ENCODE peak calls at places on chromosomes 2 and 18, in eight cellular contexts. U is GM23248, J is mesendoderm, Q is mammary epithelial cell, G is keratinocyte, O is body of pancreas, Y is ovary, R is neural progenitor cell. X is an unnamed sample.

GRCh38 chr2:12106440-12107080 is 360.1 kb downstream of the LPIN1 start:
- DNase-seq in U (peak), J (no peak), Q (peak), G (peak), O (peak), Y (peak), R (no peak), X (peak)

GRCh38 chr2:231272961-231273360 is 74.5 kb downstream of the ARMC9 start:
- DNase-seq in U (no peak), J (no peak), Q (no peak), G (no peak), O (no peak), Y (no peak), R (no peak), X (no peak)

GRCh38 chr2:47043891-47044239 is 111.2 kb downstream of the STPG4 start:
- DNase-seq in U (no peak), J (no peak), Q (no peak), G (no peak), O (no peak), Y (no peak), R (no peak), X (no peak)

GRCh38 chr2:72001937-72002690 is 145.5 kb downstream of the CYP26B1 start:
- DNase-seq in U (no peak), J (peak), Q (no peak), G (no peak), O (no peak), Y (no peak), R (no peak), X (no peak)

GRCh38 chr18:46166261-46166970 is 62.2 kb downstream of the HAUS1 start:
- DNase-seq in U (no peak), J (no peak), Q (no peak), G (no peak), O (no peak), Y (no peak), R (no peak), X (no peak)

GRCh38 chr2:3911891-3912455 is 208.6 kb downstream of the DCDC2C start:
- DNase-seq in U (no peak), J (no peak), Q (no peak), G (no peak), O (no peak), Y (no peak), R (peak), X (no peak)

GRCh38 chr18:12703096-12703567 is 290 bp downstream of the PSMG2 start:
- DNase-seq in U (no peak), J (no peak), Q (no peak), G (no peak), O (no peak), Y (no peak), R (no peak), X (no peak)

GRCh38 chr2:55992465-55992864 is 68.9 kb upstream of the EFEMP1 start:
- DNase-seq in U (peak), J (no peak), Q (peak), G (no peak), O (no peak), Y (no peak), R (no peak), X (peak)

GRCh38 chr18:73842795-73843394 is 304.7 kb downstream of the FBXO15 start:
- DNase-seq in U (peak), J (peak), Q (peak), G (no peak), O (peak), Y (no peak), R (peak), X (no peak)

GRCh38 chr2:86038291-86039081 is 67.2 kb downstream of the POLR1A start:
- DNase-seq in U (peak), J (no peak), Q (no peak), G (no peak), O (no peak), Y (peak), R (no peak), X (no peak)

GRCh38 chr2:86039178-86039962 is 66.3 kb downstream of the POLR1A start:
- DNase-seq in U (no peak), J (no peak), Q (no peak), G (no peak), O (no peak), Y (peak), R (no peak), X (no peak)

GRCh38 chr2:86036790-86037138 is 68.9 kb downstream of the POLR1A start:
- DNase-seq in U (no peak), J (no peak), Q (no peak), G (no peak), O (peak), Y (peak), R (no peak), X (no peak)

GRCh38 chr2:86037141-86037794 is 68.4 kb downstream of the POLR1A start:
- DNase-seq in U (peak), J (no peak), Q (peak), G (no peak), O (peak), Y (peak), R (no peak), X (no peak)

DNA sequence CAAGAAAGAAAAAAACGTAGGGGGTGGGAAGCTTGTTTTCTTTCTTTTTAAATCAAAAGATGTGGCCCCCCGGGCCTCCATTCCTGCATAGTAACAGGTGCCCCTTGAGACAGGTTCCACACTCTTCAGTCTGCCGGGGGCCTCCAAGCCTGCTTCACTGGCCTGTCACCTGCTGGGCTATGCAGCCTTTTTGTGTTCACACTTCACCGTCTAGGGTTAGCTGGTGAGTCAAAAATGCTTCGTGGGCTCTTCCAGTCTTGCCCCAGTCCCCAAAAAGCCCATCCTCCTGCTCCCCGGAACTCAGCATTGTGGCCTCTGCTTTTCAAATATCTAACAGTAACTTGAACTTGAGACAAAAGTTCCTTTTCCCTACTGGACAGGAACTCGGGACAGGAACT is 67.9 kb downstream of the POLR1A start:
- DNase-seq in U (peak), J (no peak), Q (no peak), G (no peak), O (no peak), Y (no peak), R (no peak), X (no peak)
- H3K27ac ChIP-seq in U (peak), J (no peak), Q (no peak), G (peak), O (peak), Y (peak), R (no peak), X (peak)

DNA sequence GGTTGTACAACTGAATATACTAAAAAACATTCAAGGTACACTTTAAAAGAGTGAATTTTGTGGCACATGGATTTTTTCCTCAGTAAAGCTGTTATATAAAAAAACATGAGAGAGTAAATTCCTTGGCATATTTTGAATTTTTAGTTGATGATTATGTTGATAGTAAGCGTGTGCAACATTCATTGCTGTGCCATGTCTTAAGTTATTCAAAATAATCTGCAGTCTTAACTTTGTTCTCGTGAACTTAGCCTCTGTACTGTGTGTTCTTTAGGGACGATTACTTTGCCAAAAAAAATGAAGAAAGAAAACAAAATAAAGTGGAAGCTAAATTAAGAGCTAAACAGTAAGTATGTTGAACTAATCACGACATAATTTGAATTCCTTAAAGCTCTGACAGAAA is 9.5 kb downstream of the SSB start:
- DNase-seq in U (peak), J (no peak), Q (no peak), G (no peak), O (no peak), Y (no peak), R (no peak), X (no peak)
- H3K27ac ChIP-seq in U (peak), J (no peak), Q (no peak), G (no peak), O (no peak), Y (no peak), R (peak), X (no peak)

DNA sequence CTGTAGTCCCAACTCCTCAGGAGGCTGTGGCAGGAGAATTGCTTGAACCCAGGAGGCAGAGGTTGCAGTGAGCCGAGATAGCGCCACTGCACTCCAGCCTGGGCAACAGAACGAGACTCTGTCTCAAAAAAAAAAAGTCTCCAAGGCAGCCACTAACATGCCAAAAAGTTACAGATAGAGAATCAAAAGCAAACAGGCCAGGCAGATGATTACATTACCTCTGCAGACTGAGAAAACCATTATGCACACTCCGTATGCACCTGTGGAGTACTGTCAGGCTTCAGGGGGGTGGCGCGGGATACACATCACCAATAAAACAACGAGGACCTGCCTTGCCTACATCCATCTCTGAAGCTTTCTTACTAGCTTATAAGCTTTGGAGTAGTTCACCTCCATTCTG is 10.3 kb downstream of the STAM2 start:
- DNase-seq in U (no peak), J (no peak), Q (no peak), G (no peak), O (no peak), Y (no peak), R (no peak), X (no peak)
- H3K27ac ChIP-seq in U (no peak), J (no peak), Q (no peak), G (no peak), O (peak), Y (no peak), R (no peak), X (no peak)

GRCh38 chr2:61807036-61807757 is 46.7 kb downstream of the FAM161A start:
- DNase-seq in U (no peak), J (no peak), Q (no peak), G (no peak), O (no peak), Y (no peak), R (no peak), X (no peak)
- H3K27ac ChIP-seq in U (no peak), J (no peak), Q (no peak), G (no peak), O (no peak), Y (no peak), R (no peak), X (no peak)

DNA sequence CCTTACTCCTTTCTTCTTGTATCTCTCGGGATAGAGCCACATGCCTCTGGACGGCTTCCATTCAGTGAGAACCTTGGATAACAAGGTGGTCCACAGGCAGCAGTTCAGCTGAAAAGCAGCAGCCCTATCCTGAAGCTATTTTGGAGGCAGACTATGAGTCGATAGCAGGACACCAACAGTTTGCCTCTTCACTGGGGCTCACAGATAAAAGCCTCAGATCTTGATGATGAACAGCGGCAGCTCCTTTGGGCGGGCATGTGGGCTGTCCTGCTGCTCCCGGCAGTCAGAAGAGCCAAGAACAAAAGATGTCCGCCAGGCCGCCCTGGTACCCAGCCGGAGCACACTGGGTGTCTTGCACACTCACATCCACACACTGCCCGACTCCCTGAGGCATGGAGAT is 89.8 kb upstream of the KLF7 start:
- DNase-seq in U (peak), J (no peak), Q (no peak), G (no peak), O (no peak), Y (no peak), R (no peak), X (no peak)
- H3K27ac ChIP-seq in U (peak), J (no peak), Q (peak), G (no peak), O (no peak), Y (no peak), R (no peak), X (no peak)

GRCh38 chr2:128549094-128549493 is 230.4 kb upstream of the HS6ST1 start:
- DNase-seq in U (peak), J (no peak), Q (no peak), G (no peak), O (no peak), Y (no peak), R (no peak), X (no peak)
- H3K27ac ChIP-seq in U (no peak), J (no peak), Q (no peak), G (no peak), O (no peak), Y (no peak), R (no peak), X (no peak)

X was measured in epithelial cell of prostate.